ENCODE peak calls at places on chromosomes 12 and 14, in four cellular contexts. One of them, this sample, is unnamed.

GRCh38 chr14:87149583-87150354 is 843.2 kb downstream of the GALC start:
- DNase-seq in GM06990: no peak
- DNase-seq in progenitor cell of endocrine pancreas: no peak
- DNase-seq in sigmoid colon: no peak
- DNase-seq in this sample: no peak

GRCh38 chr12:3730111-3730510 is 22.8 kb downstream of the CRACR2A start:
- DNase-seq in GM06990: no peak
- DNase-seq in progenitor cell of endocrine pancreas: no peak
- DNase-seq in sigmoid colon: no peak
- DNase-seq in this sample: no peak

GRCh38 chr14:49593016-49593415 is 5.7 kb upstream of the LRR1 start:
- DNase-seq in GM06990: no peak
- DNase-seq in progenitor cell of endocrine pancreas: no peak
- DNase-seq in sigmoid colon: no peak
- DNase-seq in this sample: no peak

GRCh38 chr14:85313801-85314207 is 216.1 kb upstream of the FLRT2 start:
- DNase-seq in GM06990: no peak
- DNase-seq in progenitor cell of endocrine pancreas: no peak
- DNase-seq in sigmoid colon: no peak
- DNase-seq in this sample: no peak

GRCh38 chr12:67721216-67721615 is 72.7 kb downstream of the DYRK2 start:
- DNase-seq in GM06990: no peak
- DNase-seq in progenitor cell of endocrine pancreas: no peak
- DNase-seq in sigmoid colon: no peak
- DNase-seq in this sample: no peak

GRCh38 chr14:88289214-88289613 is 33.9 kb downstream of the KCNK10 start:
- DNase-seq in GM06990: no peak
- DNase-seq in progenitor cell of endocrine pancreas: no peak
- DNase-seq in sigmoid colon: no peak
- DNase-seq in this sample: no peak

GRCh38 chr14:89455412-89455811 is 38.4 kb upstream of the FOXN3 start:
- DNase-seq in GM06990: no peak
- DNase-seq in progenitor cell of endocrine pancreas: no peak
- DNase-seq in sigmoid colon: peak; percentile 54
- DNase-seq in this sample: no peak

GRCh38 chr14:58191763-58192596 is 8.0 kb upstream of the ACTR10 start:
- DNase-seq in GM06990: no peak
- DNase-seq in progenitor cell of endocrine pancreas: no peak
- DNase-seq in sigmoid colon: no peak
- DNase-seq in this sample: no peak

GRCh38 chr14:103393687-103394626 is 8.7 kb downstream of the MARK3 start:
- DNase-seq in GM06990: peak; percentile 15
- DNase-seq in progenitor cell of endocrine pancreas: no peak
- DNase-seq in sigmoid colon: no peak
- DNase-seq in this sample: no peak

GRCh38 chr12:49201595-49202295 is 12.9 kb upstream of the TUBA1A start:
- DNase-seq in GM06990: no peak
- DNase-seq in progenitor cell of endocrine pancreas: no peak
- DNase-seq in sigmoid colon: no peak
- DNase-seq in this sample: no peak

GRCh38 chr12:57990241-57990883 is 49.0 kb downstream of the ATP23 start:
- DNase-seq in GM06990: no peak
- DNase-seq in progenitor cell of endocrine pancreas: no peak
- DNase-seq in sigmoid colon: no peak
- DNase-seq in this sample: no peak

GRCh38 chr12:91538418-91538817 is 355.8 kb upstream of the DCN start:
- DNase-seq in GM06990: no peak
- DNase-seq in progenitor cell of endocrine pancreas: no peak
- DNase-seq in sigmoid colon: no peak
- DNase-seq in this sample: no peak

GRCh38 chr12:51631591-51631990 is 40.6 kb downstream of the SCN8A start:
- DNase-seq in GM06990: no peak
- DNase-seq in progenitor cell of endocrine pancreas: no peak
- DNase-seq in sigmoid colon: no peak
- DNase-seq in this sample: no peak

GRCh38 chr12:95882080-95882479 is 23.3 kb downstream of the SNRPF start:
- DNase-seq in GM06990: no peak
- DNase-seq in progenitor cell of endocrine pancreas: no peak
- DNase-seq in sigmoid colon: no peak
- DNase-seq in this sample: no peak

GRCh38 chr12:62291888-62292760 is 31.9 kb downstream of the USP15 start:
- DNase-seq in GM06990: no peak
- DNase-seq in progenitor cell of endocrine pancreas: no peak
- DNase-seq in sigmoid colon: no peak
- DNase-seq in this sample: no peak

GRCh38 chr14:106823552-106823951 is 1297.2 kb downstream of the TMEM121 start:
- DNase-seq in GM06990: no peak
- DNase-seq in progenitor cell of endocrine pancreas: no peak
- DNase-seq in sigmoid colon: no peak
- DNase-seq in this sample: no peak

GRCh38 chr12:106073179-106073578 is 65.6 kb downstream of the NUAK1 start:
- DNase-seq in GM06990: peak; percentile 41
- DNase-seq in progenitor cell of endocrine pancreas: no peak
- DNase-seq in sigmoid colon: no peak
- DNase-seq in this sample: no peak

GRCh38 chr12:111767362-111768158 is 827 bp downstream of the ALDH2 start:
- DNase-seq in GM06990: no peak
- DNase-seq in progenitor cell of endocrine pancreas: no peak
- DNase-seq in sigmoid colon: no peak
- DNase-seq in this sample: no peak

GRCh38 chr14:64773046-64773445 is 68.8 kb downstream of the PLEKHG3 start:
- DNase-seq in GM06990: no peak
- DNase-seq in progenitor cell of endocrine pancreas: no peak
- DNase-seq in sigmoid colon: no peak
- DNase-seq in this sample: no peak

GRCh38 chr12:7155471-7156034 is 25.4 kb downstream of the CLSTN3 start:
- DNase-seq in GM06990: no peak
- DNase-seq in progenitor cell of endocrine pancreas: no peak
- DNase-seq in sigmoid colon: peak; percentile 60
- DNase-seq in this sample: no peak

GRCh38 chr14:85444685-85445084 is 85.3 kb upstream of the FLRT2 start:
- DNase-seq in GM06990: no peak
- DNase-seq in progenitor cell of endocrine pancreas: no peak
- DNase-seq in sigmoid colon: no peak
- DNase-seq in this sample: no peak

GRCh38 chr12:128073937-128074336 is 193.0 kb upstream of the TMEM132C start:
- DNase-seq in GM06990: no peak
- DNase-seq in progenitor cell of endocrine pancreas: no peak
- DNase-seq in sigmoid colon: no peak
- DNase-seq in this sample: no peak

GRCh38 chr12:128068211-128068610 is 198.8 kb upstream of the TMEM132C start:
- DNase-seq in GM06990: no peak
- DNase-seq in progenitor cell of endocrine pancreas: no peak
- DNase-seq in sigmoid colon: no peak
- DNase-seq in this sample: no peak

GRCh38 chr12:128075332-128075731 is 191.6 kb upstream of the TMEM132C start:
- DNase-seq in GM06990: no peak
- DNase-seq in progenitor cell of endocrine pancreas: no peak
- DNase-seq in sigmoid colon: no peak
- DNase-seq in this sample: no peak

DNA sequence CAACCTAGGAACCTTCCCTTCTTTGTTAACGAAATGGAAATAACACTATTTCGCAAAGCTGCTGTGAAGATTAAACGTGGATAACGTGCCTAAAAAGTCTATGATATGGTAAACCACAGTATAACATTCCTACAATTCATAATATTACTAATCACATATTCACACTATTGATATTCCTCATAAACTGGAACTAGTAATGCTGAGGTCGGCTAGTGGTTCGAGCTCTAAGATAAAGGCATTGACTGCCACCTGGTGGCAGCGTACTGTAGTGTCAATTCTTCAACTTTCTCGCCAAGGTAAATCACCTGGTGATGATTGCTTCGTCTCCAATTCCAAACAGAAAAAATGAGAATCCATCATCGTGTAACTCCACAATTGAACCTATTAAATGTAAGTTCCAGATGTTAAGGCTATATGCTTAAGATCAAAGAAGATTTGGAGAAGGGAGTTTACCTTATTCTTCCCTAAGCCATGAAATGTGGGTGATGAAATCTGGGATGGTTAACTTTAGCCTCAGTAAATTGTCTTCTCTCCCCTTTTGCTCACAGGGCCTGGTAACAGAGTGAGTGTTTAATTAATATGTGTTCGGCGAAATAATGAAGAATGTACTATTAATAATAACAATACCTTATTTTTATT is 197.5 kb upstream of the TMEM132C start:
- DNase-seq in GM06990: no peak
- DNase-seq in progenitor cell of endocrine pancreas: peak; percentile 19
- DNase-seq in sigmoid colon: no peak
- DNase-seq in this sample: peak; percentile 36
- TF ChIP-seq CTCF in GM06990: peak; percentile 72
- TF ChIP-seq CTCF in progenitor cell of endocrine pancreas: peak; percentile 86
- TF ChIP-seq CTCF in sigmoid colon: peak; percentile 44
- TF ChIP-seq CTCF in this sample: peak; percentile 71

DNA sequence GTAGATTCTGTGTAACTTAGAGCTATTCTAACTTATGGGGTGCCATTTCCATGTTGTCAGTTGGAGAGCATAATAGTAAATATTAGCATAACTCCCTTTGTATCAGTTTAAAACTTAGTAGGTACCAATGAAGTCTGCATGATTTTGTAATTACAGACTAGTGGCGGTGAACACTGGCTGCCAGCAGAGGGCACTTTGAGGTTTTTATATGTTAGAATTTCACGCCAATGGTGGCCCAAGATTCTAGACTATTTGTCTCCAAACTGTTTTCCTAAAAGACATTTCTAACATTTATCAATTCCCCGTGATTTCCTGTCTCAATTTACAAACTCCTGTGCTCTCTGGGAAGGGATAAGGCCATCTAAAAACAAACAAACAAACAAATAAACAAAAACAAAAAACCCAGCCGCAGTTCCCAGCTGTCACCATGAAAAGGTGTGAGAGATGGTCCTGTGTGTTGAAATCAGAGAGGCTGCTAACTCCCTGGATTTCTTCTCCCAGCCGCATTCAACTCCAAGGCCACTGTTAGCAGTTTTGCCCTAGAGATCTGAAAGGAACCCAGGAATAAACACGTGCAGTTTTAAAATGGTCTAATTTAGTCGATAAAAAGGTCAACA is 57.6 kb downstream of the BRMS1L start:
- DNase-seq in GM06990: no peak
- DNase-seq in progenitor cell of endocrine pancreas: no peak
- DNase-seq in sigmoid colon: no peak
- DNase-seq in this sample: peak; percentile 44
- TF ChIP-seq CTCF in GM06990: peak; percentile 72
- TF ChIP-seq CTCF in progenitor cell of endocrine pancreas: peak; percentile 79
- TF ChIP-seq CTCF in sigmoid colon: peak; percentile 12
- TF ChIP-seq CTCF in this sample: peak; percentile 75

DNA sequence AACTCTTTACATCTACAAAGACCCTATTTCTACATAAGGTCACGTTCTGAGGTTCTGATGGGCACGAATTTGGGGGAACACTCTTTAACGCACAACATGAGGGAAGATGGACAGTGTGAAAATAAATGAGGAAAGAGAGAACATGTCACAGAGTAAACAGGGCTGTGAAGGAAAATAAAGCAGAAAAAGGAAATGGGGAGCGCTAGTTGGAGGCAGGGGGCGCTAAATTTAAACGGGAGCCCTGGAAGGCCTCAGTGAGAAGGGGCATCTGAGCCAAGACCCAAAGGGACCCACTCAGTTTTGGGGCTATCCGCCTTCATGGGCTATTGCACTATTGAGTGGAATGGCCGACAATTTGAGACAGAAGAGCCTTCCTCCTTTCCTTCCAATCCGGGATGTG is 50.5 kb downstream of the PLXNC1 start:
- DNase-seq in GM06990: no peak
- DNase-seq in progenitor cell of endocrine pancreas: no peak
- DNase-seq in sigmoid colon: no peak
- DNase-seq in this sample: no peak
- TF ChIP-seq CTCF in GM06990: no peak
- TF ChIP-seq CTCF in progenitor cell of endocrine pancreas: no peak
- TF ChIP-seq CTCF in sigmoid colon: no peak
- TF ChIP-seq CTCF in this sample: no peak

GRCh38 chr14:23533652-23534435 is 17.7 kb downstream of the ZFHX2 start:
- DNase-seq in GM06990: no peak
- DNase-seq in progenitor cell of endocrine pancreas: no peak
- DNase-seq in sigmoid colon: no peak
- DNase-seq in this sample: no peak
- TF ChIP-seq CTCF in GM06990: no peak
- TF ChIP-seq CTCF in progenitor cell of endocrine pancreas: no peak
- TF ChIP-seq CTCF in sigmoid colon: no peak
- TF ChIP-seq CTCF in this sample: no peak

GRCh38 chr14:67440513-67440912 is 28.5 kb upstream of the PLEK2 start:
- DNase-seq in GM06990: no peak
- DNase-seq in progenitor cell of endocrine pancreas: no peak
- DNase-seq in sigmoid colon: no peak
- DNase-seq in this sample: no peak

GRCh38 chr14:67432088-67432564 is 20.2 kb upstream of the PLEK2 start:
- DNase-seq in GM06990: no peak
- DNase-seq in progenitor cell of endocrine pancreas: no peak
- DNase-seq in sigmoid colon: peak; percentile 7
- DNase-seq in this sample: no peak

GRCh38 chr14:67435603-67436002 is 23.6 kb upstream of the PLEK2 start:
- DNase-seq in GM06990: no peak
- DNase-seq in progenitor cell of endocrine pancreas: no peak
- DNase-seq in sigmoid colon: peak; percentile 43
- DNase-seq in this sample: no peak

GRCh38 chr14:67438969-67439368 is 27.0 kb upstream of the PLEK2 start:
- DNase-seq in GM06990: no peak
- DNase-seq in progenitor cell of endocrine pancreas: no peak
- DNase-seq in sigmoid colon: no peak
- DNase-seq in this sample: no peak

GRCh38 chr14:67436006-67436866 is 24.3 kb upstream of the PLEK2 start:
- DNase-seq in GM06990: no peak
- DNase-seq in progenitor cell of endocrine pancreas: no peak
- DNase-seq in sigmoid colon: peak; percentile 68
- DNase-seq in this sample: no peak
- TF ChIP-seq CTCF in GM06990: no peak
- TF ChIP-seq CTCF in progenitor cell of endocrine pancreas: no peak
- TF ChIP-seq CTCF in sigmoid colon: no peak
- TF ChIP-seq CTCF in this sample: no peak

GRCh38 chr12:117402363-117402762 is 40.9 kb upstream of the NOS1 start:
- DNase-seq in GM06990: no peak
- DNase-seq in progenitor cell of endocrine pancreas: no peak
- DNase-seq in sigmoid colon: no peak
- DNase-seq in this sample: no peak
- TF ChIP-seq CTCF in GM06990: no peak
- TF ChIP-seq CTCF in progenitor cell of endocrine pancreas: no peak
- TF ChIP-seq CTCF in sigmoid colon: no peak
- TF ChIP-seq CTCF in this sample: no peak

GRCh38 chr12:110244829-110245228 is 36.2 kb upstream of the ATP2A2 start:
- DNase-seq in GM06990: no peak
- DNase-seq in progenitor cell of endocrine pancreas: no peak
- DNase-seq in sigmoid colon: no peak
- DNase-seq in this sample: no peak

GRCh38 chr12:110246690-110247339 is 34.2 kb upstream of the ATP2A2 start:
- DNase-seq in GM06990: no peak
- DNase-seq in progenitor cell of endocrine pancreas: no peak
- DNase-seq in sigmoid colon: no peak
- DNase-seq in this sample: no peak

GRCh38 chr12:110247340-110248095 is 33.5 kb upstream of the ATP2A2 start:
- DNase-seq in GM06990: no peak
- DNase-seq in progenitor cell of endocrine pancreas: no peak
- DNase-seq in sigmoid colon: no peak
- DNase-seq in this sample: no peak

GRCh38 chr12:110244372-110244771 is 36.7 kb upstream of the ATP2A2 start:
- DNase-seq in GM06990: no peak
- DNase-seq in progenitor cell of endocrine pancreas: no peak
- DNase-seq in sigmoid colon: no peak
- DNase-seq in this sample: no peak

GRCh38 chr12:110245278-110245868 is 35.7 kb upstream of the ATP2A2 start:
- DNase-seq in GM06990: peak; percentile 33
- DNase-seq in progenitor cell of endocrine pancreas: no peak
- DNase-seq in sigmoid colon: no peak
- DNase-seq in this sample: peak; percentile 56
- TF ChIP-seq CTCF in GM06990: peak; percentile 87
- TF ChIP-seq CTCF in progenitor cell of endocrine pancreas: peak; percentile 26
- TF ChIP-seq CTCF in sigmoid colon: peak; percentile 14
- TF ChIP-seq CTCF in this sample: peak; percentile 79

This sample was measured in GM13977.